ENCODE peak calls at places on chromosomes 6 and 20, in seven cellular contexts. E is PC-3, C is heart right ventricle, O is HepG2, P is left ventricle myocardium inferior, M is astrocyte, T is SK-N-SH. R is an unnamed sample.

GRCh38 chr20:9149796-9150195 is 80.9 kb downstream of the PLCB4 start:
- DNase-seq in E (no peak), P (no peak), T (no peak), M (no peak), C (no peak), O (no peak), R (no peak)

GRCh38 chr6:109393882-109394281 is 11.6 kb upstream of the CD164 start:
- DNase-seq in O (no peak), E (peak; percentile 56), P (no peak), M (no peak), C (no peak), T (no peak), R (no peak)

GRCh38 chr20:45848969-45849582 is 8.1 kb downstream of the ACOT8 start:
- DNase-seq in E (no peak), C (no peak), M (no peak), O (no peak), T (no peak), P (no peak), R (no peak)

GRCh38 chr6:117918454-117918853 is 11.4 kb downstream of the SLC35F1 start:
- DNase-seq in T (no peak), P (no peak), M (no peak), C (no peak), O (no peak), E (no peak), R (no peak)

GRCh38 chr6:40328376-40328987 is 258.7 kb downstream of the LRFN2 start:
- DNase-seq in M (no peak), E (peak; percentile 55), C (no peak), O (no peak), P (no peak), T (peak; percentile 63), R (no peak)

GRCh38 chr20:32762754-32763201 is 593 bp downstream of the DNMT3B start:
- DNase-seq in E (peak; percentile 9), O (no peak), C (no peak), P (no peak), T (peak; percentile 78), M (no peak), R (no peak)

GRCh38 chr20:15610700-15611277 is 962.5 kb downstream of the KIF16B start:
- DNase-seq in C (no peak), P (no peak), O (no peak), E (no peak), M (no peak), T (no peak), R (no peak)

GRCh38 chr20:17796096-17796563 is 96.4 kb downstream of the BANF2 start:
- DNase-seq in O (peak; percentile 82), E (peak; percentile 13), T (no peak), C (peak; percentile 39), P (peak; percentile 43), M (peak; percentile 34), R (peak; percentile 71)

GRCh38 chr6:133503330-133503729 is 262.2 kb downstream of the EYA4 start:
- DNase-seq in T (no peak), M (peak; percentile 42), P (no peak), E (no peak), O (no peak), C (no peak), R (no peak)

GRCh38 chr6:66328181-66328580 is 621.2 kb upstream of the EYS start:
- DNase-seq in E (peak; percentile 75), T (no peak), M (peak; percentile 18), P (no peak), C (no peak), O (no peak), R (no peak)

GRCh38 chr6:340991-341827 is 48.9 kb downstream of the DUSP22 start:
- DNase-seq in O (no peak), M (peak; percentile 31), P (peak; percentile 25), C (peak; percentile 29), E (no peak), T (no peak), R (peak; percentile 52)

GRCh38 chr20:53658327-53658726 is 64.7 kb upstream of the ZNF217 start:
- DNase-seq in C (no peak), T (no peak), O (no peak), M (no peak), E (no peak), P (no peak), R (no peak)

GRCh38 chr20:63461364-63461763 is 11.1 kb downstream of the KCNQ2 start:
- DNase-seq in C (no peak), M (no peak), P (no peak), T (no peak), O (no peak), E (peak; percentile 34), R (no peak)

GRCh38 chr20:33393609-33394008 is 7.7 kb downstream of the CDK5RAP1 start:
- DNase-seq in M (no peak), T (no peak), O (no peak), P (no peak), E (no peak), C (no peak), R (no peak)

GRCh38 chr20:44548171-44548678 is 26.4 kb upstream of the SERINC3 start:
- DNase-seq in C (no peak), M (no peak), O (no peak), T (no peak), E (peak; percentile 18), P (no peak), R (no peak)

GRCh38 chr6:169198885-169199284 is 54.8 kb downstream of the THBS2 start:
- DNase-seq in E (no peak), O (no peak), T (no peak), P (no peak), M (no peak), C (no peak), R (no peak)

DNA sequence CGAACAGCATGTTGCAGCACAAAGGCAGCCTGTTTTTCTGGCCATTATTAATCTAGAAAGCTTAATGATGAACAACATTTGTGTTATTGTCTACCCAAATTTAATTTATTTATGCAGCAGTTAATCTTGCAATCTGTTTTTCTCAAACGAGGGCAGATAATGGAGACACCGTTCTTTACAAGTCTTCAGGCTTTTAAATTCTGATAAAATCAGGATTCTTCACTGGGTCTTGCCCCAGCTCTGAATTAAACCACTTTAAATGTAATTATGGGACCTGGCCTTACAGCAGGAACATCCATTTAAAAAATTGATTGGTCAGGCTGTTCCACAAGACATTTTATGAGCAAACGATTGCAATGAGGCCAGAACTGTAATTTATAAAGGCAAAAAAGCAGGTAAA is 26.5 kb upstream of the INSM1 start:
- DNase-seq in T (peak; percentile 54), C (no peak), E (no peak), O (no peak), P (no peak), M (no peak), R (no peak)
- TF ChIP-seq CTCF in T (no peak), C (no peak), E (no peak), O (no peak), P (no peak), M (no peak), R (no peak)

DNA sequence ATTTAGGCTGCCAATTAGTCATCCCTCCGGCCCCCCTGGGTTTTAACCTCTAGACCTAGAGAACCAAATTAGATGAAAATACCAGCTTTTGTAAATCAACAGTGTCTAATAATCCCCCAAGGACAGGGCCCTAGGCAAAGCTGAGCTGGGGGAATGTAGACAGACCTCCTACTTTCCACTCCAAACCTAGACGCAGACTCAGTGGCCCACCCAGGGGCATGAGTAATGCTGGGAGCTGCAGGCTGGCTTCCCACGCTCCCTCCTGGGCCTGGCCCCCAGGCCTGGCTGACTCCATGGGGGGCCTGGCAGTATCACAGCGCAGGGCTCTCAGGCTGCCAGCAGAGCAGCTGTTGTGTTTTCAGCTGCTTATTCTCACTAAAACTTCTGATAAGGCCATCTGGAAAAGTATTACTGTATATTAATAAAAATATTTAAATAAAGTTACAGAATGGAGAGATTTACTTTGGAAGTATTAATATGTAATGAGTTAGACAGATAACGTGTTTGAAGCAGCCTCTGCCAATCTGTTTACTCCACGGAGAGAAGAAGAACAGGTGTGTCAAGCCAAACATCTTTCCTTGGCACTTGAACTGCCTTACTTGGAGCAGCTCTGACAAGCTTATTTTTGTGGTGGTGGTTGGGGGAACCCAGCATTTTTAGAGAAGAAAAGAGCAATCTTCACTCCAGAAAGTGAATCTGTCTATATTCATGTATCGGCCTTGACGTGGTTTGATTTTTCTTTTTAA is 144.0 kb upstream of the AGPAT4 start:
- DNase-seq in T (peak; percentile 49), M (peak; percentile 96), O (no peak), E (peak; percentile 4), P (peak; percentile 46), C (peak; percentile 64), R (peak; percentile 61)
- H3K4me1 ChIP-seq in T (peaks cover 27% of the 10 kb centered on the region), M (peaks cover 26% of the 10 kb centered on the region), O (no peaks in the 10 kb centered on the region), E (peaks cover 11% of the 10 kb centered on the region), P (peaks cover 22% of the 10 kb centered on the region), C (no peaks in the 10 kb centered on the region), R (peaks cover 21% of the 10 kb centered on the region)

GRCh38 chr6:79586548-79586947 is 44.6 kb upstream of the SH3BGRL2 start:
- DNase-seq in O (peak; percentile 57), C (no peak), P (no peak), M (no peak), T (peak; percentile 52), E (peak; percentile 60), R (no peak)
- TF ChIP-seq CTCF in O (peak; percentile 29), C (peak; percentile 37), P (peak; percentile 43), M (peak; percentile 59), T (peak; percentile 58), E (peak; percentile 59), R (no peak)

GRCh38 chr20:41334452-41335421 is 5.9 kb upstream of the LPIN3 start:
- DNase-seq in O (no peak), T (peak; percentile 26), P (no peak), M (no peak), E (no peak), C (no peak), R (no peak)

GRCh38 chr20:41336711-41337492 is 3.7 kb upstream of the LPIN3 start:
- DNase-seq in M (no peak), O (no peak), P (no peak), C (no peak), E (no peak), T (no peak), R (peak; percentile 72)

GRCh38 chr20:41334036-41334435 is 6.6 kb upstream of the LPIN3 start:
- DNase-seq in E (no peak), O (no peak), C (no peak), T (no peak), M (no peak), P (no peak), R (no peak)

GRCh38 chr20:41331731-41332130 is 8.9 kb upstream of the LPIN3 start:
- DNase-seq in O (no peak), M (no peak), P (no peak), T (no peak), E (no peak), C (no peak), R (no peak)

DNA sequence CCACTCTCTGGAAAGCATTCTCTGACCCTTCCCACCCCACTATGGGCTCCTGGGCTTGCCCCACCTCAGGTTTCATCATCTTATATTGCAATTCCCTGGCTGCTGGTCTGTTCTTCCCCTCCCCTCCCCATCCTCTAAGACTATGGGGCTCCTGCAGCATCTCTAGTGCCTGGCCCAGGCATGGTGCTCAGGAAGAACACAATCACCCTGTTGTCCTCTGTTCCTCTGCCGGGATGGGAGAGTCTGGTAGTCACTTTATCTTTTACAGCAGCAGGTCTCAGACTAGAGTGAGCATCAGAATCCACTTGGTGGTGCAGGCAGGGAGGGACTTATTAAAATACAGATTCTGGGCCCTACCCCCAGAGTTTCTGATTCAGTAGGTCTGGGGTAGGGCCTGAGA is 5.0 kb upstream of the LPIN3 start:
- DNase-seq in O (no peak), C (no peak), T (no peak), E (no peak), M (no peak), P (no peak), R (no peak)
- H3K4me1 ChIP-seq in O (peaks cover 12% of the 10 kb centered on the region), C (peaks cover 15% of the 10 kb centered on the region), T (peaks cover 5% of the 10 kb centered on the region), E (peaks cover 8% of the 10 kb centered on the region), M (peaks cover 8% of the 10 kb centered on the region), P (peaks cover 29% of the 10 kb centered on the region), R (peaks cover 11% of the 10 kb centered on the region)

R was measured in psoas muscle.